ENCODE peak calls at places on chromosome 19, in four cellular contexts. One of them, this sample, is unnamed.
A peak's percentile ranks its signal among the peaks of the same experiment; 100 is the strongest.

GRCh38 chr19:9883231-9883758 is 48.2 kb downstream of the PIN1 start:
- DNase-seq in lower lobe of right lung: no peak
- DNase-seq in DND-41: no peak
- DNase-seq in posterior cingulate gyrus: no peak
- DNase-seq in this sample: no peak

GRCh38 chr19:4639531-4640246 is 373 bp downstream of the TNFAIP8L1 start:
- DNase-seq in lower lobe of right lung: peak; percentile 60
- DNase-seq in DND-41: no peak
- DNase-seq in posterior cingulate gyrus: no peak
- DNase-seq in this sample: no peak

GRCh38 chr19:35124098-35125060 is 8.8 kb downstream of the FXYD3 start:
- DNase-seq in lower lobe of right lung: peak; percentile 92
- DNase-seq in DND-41: no peak
- DNase-seq in posterior cingulate gyrus: peak; percentile 97
- DNase-seq in this sample: peak; percentile 88

GRCh38 chr19:56393119-56394012 is at the start of gene ZNF582:
- DNase-seq in lower lobe of right lung: peak; percentile 97
- DNase-seq in DND-41: peak; percentile 80
- DNase-seq in posterior cingulate gyrus: peak; percentile 89
- DNase-seq in this sample: peak; percentile 94

GRCh38 chr19:4575978-4576933 is 16.8 kb upstream of the SEMA6B start:
- DNase-seq in lower lobe of right lung: no peak
- DNase-seq in DND-41: peak; percentile 67
- DNase-seq in posterior cingulate gyrus: peak; percentile 70
- DNase-seq in this sample: no peak

GRCh38 chr19:46902402-46902766 is 41.6 kb downstream of the ARHGAP35 start:
- DNase-seq in lower lobe of right lung: no peak
- DNase-seq in DND-41: no peak
- DNase-seq in posterior cingulate gyrus: no peak
- DNase-seq in this sample: no peak

GRCh38 chr19:16180611-16181010 is 4.6 kb upstream of the FAM32A start:
- DNase-seq in lower lobe of right lung: no peak
- DNase-seq in DND-41: no peak
- DNase-seq in posterior cingulate gyrus: no peak
- DNase-seq in this sample: no peak

GRCh38 chr19:47719047-47719885 is 6.0 kb downstream of the EHD2 start:
- DNase-seq in lower lobe of right lung: peak; percentile 81
- DNase-seq in DND-41: no peak
- DNase-seq in posterior cingulate gyrus: peak; percentile 43
- DNase-seq in this sample: no peak

GRCh38 chr19:4151623-4152022 is 1.8 kb upstream of the CREB3L3 start:
- DNase-seq in lower lobe of right lung: no peak
- DNase-seq in DND-41: no peak
- DNase-seq in posterior cingulate gyrus: no peak
- DNase-seq in this sample: no peak

GRCh38 chr19:17867087-17867486 is 4.7 kb upstream of the SLC5A5 start:
- DNase-seq in lower lobe of right lung: no peak
- DNase-seq in DND-41: no peak
- DNase-seq in posterior cingulate gyrus: no peak
- DNase-seq in this sample: no peak

GRCh38 chr19:11496391-11497163 is 9.1 kb downstream of the ZNF653 start:
- DNase-seq in lower lobe of right lung: peak; percentile 72
- DNase-seq in DND-41: peak; percentile 71
- DNase-seq in posterior cingulate gyrus: peak; percentile 47
- DNase-seq in this sample: no peak

GRCh38 chr19:34985249-34986022 is 14.7 kb upstream of the GRAMD1A start:
- DNase-seq in lower lobe of right lung: peak; percentile 63
- DNase-seq in DND-41: no peak
- DNase-seq in posterior cingulate gyrus: no peak
- DNase-seq in this sample: no peak

GRCh38 chr19:16586477-16586871 is 14.3 kb upstream of the SLC35E1 start:
- DNase-seq in lower lobe of right lung: no peak
- DNase-seq in DND-41: peak; percentile 21
- DNase-seq in posterior cingulate gyrus: no peak
- DNase-seq in this sample: no peak

GRCh38 chr19:31693870-31694269 is 344.6 kb upstream of the TSHZ3 start:
- DNase-seq in lower lobe of right lung: no peak
- DNase-seq in DND-41: no peak
- DNase-seq in posterior cingulate gyrus: no peak
- DNase-seq in this sample: no peak

GRCh38 chr19:34310494-34310981 is 54.5 kb upstream of the GPI start:
- DNase-seq in lower lobe of right lung: no peak
- DNase-seq in DND-41: no peak
- DNase-seq in posterior cingulate gyrus: no peak
- DNase-seq in this sample: no peak

GRCh38 chr19:15280048-15280725 is 47.9 kb upstream of the EPHX3 start:
- DNase-seq in lower lobe of right lung: no peak
- DNase-seq in DND-41: no peak
- DNase-seq in posterior cingulate gyrus: no peak
- DNase-seq in this sample: no peak

GRCh38 chr19:16293133-16294085 is 31.2 kb upstream of the KLF2 start:
- DNase-seq in lower lobe of right lung: no peak
- DNase-seq in DND-41: no peak
- DNase-seq in posterior cingulate gyrus: no peak
- DNase-seq in this sample: no peak

GRCh38 chr19:34364830-34365462 is at the start of gene GPI:
- DNase-seq in lower lobe of right lung: peak; percentile 81
- DNase-seq in DND-41: peak; percentile 66
- DNase-seq in posterior cingulate gyrus: peak; percentile 38
- DNase-seq in this sample: peak; percentile 27

GRCh38 chr19:29945017-29945416 is 3.0 kb downstream of the URI1 start:
- DNase-seq in lower lobe of right lung: no peak
- DNase-seq in DND-41: no peak
- DNase-seq in posterior cingulate gyrus: no peak
- DNase-seq in this sample: no peak

GRCh38 chr19:2455481-2456300 is 1.1 kb downstream of the LMNB2 start:
- DNase-seq in lower lobe of right lung: peak; percentile 62
- DNase-seq in DND-41: peak; percentile 52
- DNase-seq in posterior cingulate gyrus: no peak
- DNase-seq in this sample: no peak

GRCh38 chr19:56253737-56254136 is 18.8 kb upstream of the EDDM13 start:
- DNase-seq in lower lobe of right lung: no peak
- DNase-seq in DND-41: no peak
- DNase-seq in posterior cingulate gyrus: no peak
- DNase-seq in this sample: no peak

GRCh38 chr19:18202759-18203407 is 959 bp downstream of the RAB3A start:
- DNase-seq in lower lobe of right lung: no peak
- DNase-seq in DND-41: no peak
- DNase-seq in posterior cingulate gyrus: peak; percentile 63
- DNase-seq in this sample: peak; percentile 51

GRCh38 chr19:53388168-53388567 is 6.8 kb upstream of the ZNF765 start:
- DNase-seq in lower lobe of right lung: no peak
- DNase-seq in DND-41: no peak
- DNase-seq in posterior cingulate gyrus: no peak
- DNase-seq in this sample: no peak

GRCh38 chr19:56159616-56160271 is 16.1 kb upstream of the GALP start:
- DNase-seq in lower lobe of right lung: no peak
- DNase-seq in DND-41: no peak
- DNase-seq in posterior cingulate gyrus: no peak
- DNase-seq in this sample: no peak